ENCODE peak calls at places on chromosomes 4 and X, in eight cellular contexts. W is astrocyte, V is RWPE1, T is stomach, S is lung, Z is left lung, M is tibial artery, Q is H9. K is an unnamed sample.

GRCh38 chrX:101291204-101291603 is at the start of gene TAF7L:
- DNase-seq in S (no peak), M (no peak), Z (no peak), W (no peak), Q (peak), V (no peak), T (no peak), K (no peak)

GRCh38 chrX:108310511-108310910 is 127.7 kb downstream of the COL4A6 start:
- DNase-seq in T (no peak), W (peak), Z (no peak), V (no peak), Q (no peak), M (no peak), S (no peak), K (no peak)

GRCh38 chrX:144219035-144219434 is 335.2 kb downstream of the UBE2NL start:
- DNase-seq in Q (peak), T (peak), M (no peak), Z (peak), V (peak), W (no peak), S (peak), K (no peak)

GRCh38 chr4:94533405-94534223 is 81.9 kb downstream of the PDLIM5 start:
- DNase-seq in Q (no peak), W (no peak), M (no peak), T (no peak), S (no peak), V (no peak), Z (no peak), K (no peak)

GRCh38 chr4:44118971-44119680 is 329.5 kb downstream of the KCTD8 start:
- DNase-seq in V (peak), W (peak), Q (no peak), S (no peak), T (no peak), Z (no peak), M (no peak), K (no peak)

GRCh38 chr4:145524535-145524934 is 42.9 kb downstream of the SMAD1 start:
- DNase-seq in W (no peak), Z (no peak), M (no peak), V (no peak), S (no peak), T (no peak), Q (no peak), K (no peak)

GRCh38 chr4:88817740-88818139 is 120.1 kb upstream of the NAP1L5 start:
- DNase-seq in S (no peak), Q (no peak), Z (no peak), W (no peak), V (no peak), T (no peak), M (no peak), K (no peak)

GRCh38 chr4:5364406-5364805 is 313.1 kb downstream of the STK32B start:
- DNase-seq in S (no peak), V (no peak), W (no peak), Z (no peak), M (no peak), Q (no peak), T (no peak), K (no peak)

GRCh38 chr4:113147498-113148231 is 98.2 kb downstream of the ANK2 start:
- DNase-seq in S (no peak), M (no peak), W (no peak), Q (no peak), Z (no peak), T (no peak), V (no peak), K (no peak)

GRCh38 chrX:38312436-38312835 is 14.9 kb downstream of the RPGR start:
- DNase-seq in M (no peak), T (no peak), S (no peak), V (peak), Q (no peak), Z (no peak), W (peak), K (no peak)

GRCh38 chrX:108071578-108071977 is 19.8 kb downstream of the PSMD10 start:
- DNase-seq in W (no peak), T (no peak), S (no peak), M (no peak), Q (no peak), V (no peak), Z (no peak), K (no peak)

GRCh38 chr4:99038213-99038612 is 42.7 kb downstream of the METAP1 start:
- DNase-seq in Q (no peak), M (no peak), V (no peak), S (no peak), W (no peak), Z (no peak), T (no peak), K (no peak)

GRCh38 chr4:99047710-99048109 is 40.9 kb downstream of the ADH5 start:
- DNase-seq in M (no peak), S (no peak), W (no peak), T (no peak), Z (no peak), V (no peak), Q (no peak), K (no peak)

GRCh38 chr4:99043346-99043745 is 45.2 kb downstream of the ADH5 start:
- DNase-seq in T (no peak), S (no peak), M (no peak), V (no peak), Z (no peak), Q (no peak), W (no peak), K (no peak)
- H3K27ac ChIP-seq in T (no peak), S (no peak), M (no peak), V (no peak), Z (no peak), Q (no peak), W (no peak), K (no peak)

GRCh38 chr4:147542229-147542990 is 61.5 kb downstream of the EDNRA start:
- DNase-seq in S (no peak), T (no peak), Z (no peak), V (no peak), M (no peak), Q (no peak), W (peak), K (no peak)

GRCh38 chr4:147547314-147548056 is 66.6 kb downstream of the EDNRA start:
- DNase-seq in Q (no peak), M (no peak), Z (no peak), V (no peak), S (no peak), T (no peak), W (peak), K (no peak)

GRCh38 chr4:147539959-147540358 is 59.1 kb downstream of the EDNRA start:
- DNase-seq in M (no peak), Z (no peak), W (no peak), Q (no peak), V (no peak), T (no peak), S (no peak), K (no peak)

GRCh38 chr4:147546341-147546740 is 65.4 kb downstream of the EDNRA start:
- DNase-seq in T (no peak), V (peak), S (no peak), Z (no peak), W (peak), Q (no peak), M (no peak), K (no peak)

DNA sequence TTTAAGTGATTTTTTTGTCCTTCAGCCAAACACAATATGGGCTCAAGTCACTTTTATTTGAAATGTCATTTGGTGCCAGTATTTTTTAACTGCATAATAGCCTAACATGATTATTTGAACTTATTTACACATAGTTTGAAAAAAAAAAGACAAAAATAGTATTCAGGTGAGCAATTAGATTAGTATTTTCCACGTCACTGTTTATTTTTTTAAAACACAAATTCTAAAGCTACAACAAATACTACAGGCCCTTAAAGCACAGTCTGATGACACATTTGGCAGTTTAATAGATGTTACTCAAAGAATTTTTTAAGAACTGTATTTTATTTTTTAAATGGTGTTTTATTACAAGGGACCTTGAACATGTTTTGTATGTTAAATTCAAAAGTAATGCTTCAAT is 62.1 kb downstream of the EDNRA start:
- DNase-seq in S (no peak), M (no peak), W (peak), Z (no peak), Q (no peak), T (no peak), V (no peak), K (no peak)
- H3K27ac ChIP-seq in S (no peak), M (peak), W (peak), Z (no peak), Q (no peak), T (no peak), V (no peak), K (no peak)

GRCh38 chr4:186021461-186022167 is 47.3 kb upstream of the TLR3 start:
- DNase-seq in M (no peak), Z (no peak), T (no peak), V (peak), W (peak), S (no peak), Q (peak), K (peak)
- H3K27ac ChIP-seq in M (peak), Z (no peak), T (peak), V (no peak), W (no peak), S (no peak), Q (no peak), K (peak)

DNA sequence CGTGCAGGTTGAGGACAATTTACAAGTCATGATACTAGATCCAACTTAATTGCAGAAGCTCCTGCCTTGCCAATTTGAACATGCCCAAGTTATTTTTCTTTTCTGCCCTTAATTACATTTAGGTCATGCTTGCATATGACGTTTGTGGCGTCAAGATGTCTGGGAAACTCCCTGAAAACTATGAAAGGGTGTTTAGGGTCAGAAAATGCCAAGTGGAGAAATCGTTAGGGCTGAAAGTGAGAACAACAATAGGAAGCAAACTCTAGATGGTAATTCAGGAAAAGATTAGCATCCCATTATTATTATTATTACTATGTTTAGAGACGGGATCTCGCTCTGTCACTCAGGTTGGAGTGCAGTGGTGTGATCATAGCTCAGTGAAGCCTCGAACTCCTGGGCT is 38.2 kb upstream of the PLAC8 start:
- DNase-seq in W (no peak), S (no peak), V (no peak), M (no peak), Z (no peak), T (no peak), Q (no peak), K (no peak)
- H3K27ac ChIP-seq in W (no peak), S (no peak), V (no peak), M (no peak), Z (no peak), T (no peak), Q (no peak), K (no peak)

GRCh38 chrX:33415454-33415853 is 204.1 kb upstream of the DMD start:
- DNase-seq in W (no peak), Z (peak), V (no peak), T (no peak), Q (no peak), S (peak), M (no peak), K (no peak)
- H3K27ac ChIP-seq in W (no peak), Z (peak), V (no peak), T (no peak), Q (no peak), S (peak), M (no peak), K (no peak)

GRCh38 chrX:72069380-72070160 is 62.1 kb downstream of the RTL5 start:
- DNase-seq in M (no peak), W (no peak), S (no peak), Z (no peak), Q (no peak), V (no peak), T (no peak), K (peak)

GRCh38 chrX:72071213-72071612 is 60.5 kb downstream of the RTL5 start:
- DNase-seq in M (no peak), Q (no peak), W (no peak), V (no peak), Z (no peak), S (no peak), T (no peak), K (no peak)

GRCh38 chrX:72078411-72078810 is 53.3 kb downstream of the RTL5 start:
- DNase-seq in T (no peak), Q (no peak), S (no peak), V (no peak), Z (no peak), M (no peak), W (no peak), K (no peak)

GRCh38 chrX:72079607-72080006 is 52.1 kb downstream of the RTL5 start:
- DNase-seq in S (no peak), T (no peak), M (no peak), Z (no peak), W (no peak), Q (no peak), V (no peak), K (no peak)

GRCh38 chrX:72073614-72074013 is 58.1 kb downstream of the RTL5 start:
- DNase-seq in Q (no peak), S (no peak), W (no peak), V (no peak), Z (no peak), T (no peak), M (no peak), K (no peak)
- H3K27ac ChIP-seq in Q (no peak), S (no peak), W (no peak), V (no peak), Z (no peak), T (no peak), M (no peak), K (no peak)